ENCODE peak calls at places on chromosomes 7 and 10, in eight cellular contexts. Q is A549, C is HCT116, T is SK-N-SH, Y is H1, J is GM12878, H is K562, E is HepG2. F is an unnamed sample.

GRCh38 chr7:117132385-117133120 is 179.3 kb downstream of the ST7 start:
- DNase-seq in Q (peak), C (peak), T (no peak), Y (no peak), J (no peak), H (no peak), E (no peak), F (peak)

GRCh38 chr7:20114463-20114862 is 102.7 kb downstream of the MACC1 start:
- DNase-seq in Q (peak), C (no peak), T (no peak), Y (no peak), J (peak), H (peak), E (no peak), F (no peak)

GRCh38 chr7:79507161-79507560 is 53.7 kb upstream of the MAGI2 start:
- DNase-seq in Q (peak), C (no peak), T (no peak), Y (no peak), J (no peak), H (no peak), E (peak), F (no peak)

GRCh38 chr10:1526427-1527055 is 210.8 kb downstream of the ADARB2 start:
- DNase-seq in Q (no peak), C (no peak), T (no peak), Y (no peak), J (no peak), H (peak), E (no peak), F (no peak)

GRCh38 chr10:24962998-24963397 is 10.6 kb upstream of the PRTFDC1 start:
- DNase-seq in Q (peak), C (peak), T (no peak), Y (no peak), J (no peak), H (peak), E (peak), F (no peak)

GRCh38 chr10:124721295-124722052 is 22.7 kb downstream of the FAM53B start:
- DNase-seq in Q (no peak), C (no peak), T (no peak), Y (no peak), J (no peak), H (no peak), E (no peak), F (peak)

GRCh38 chr10:1432161-1432560 is 305.2 kb downstream of the ADARB2 start:
- DNase-seq in Q (no peak), C (no peak), T (no peak), Y (no peak), J (no peak), H (no peak), E (peak), F (no peak)

GRCh38 chr7:108406474-108406873 is 49.8 kb downstream of the NRCAM start:
- DNase-seq in Q (no peak), C (no peak), T (no peak), Y (no peak), J (no peak), H (no peak), E (no peak), F (no peak)

GRCh38 chr7:33251261-33251660 is 121.9 kb downstream of the BBS9 start:
- DNase-seq in Q (peak), C (no peak), T (no peak), Y (no peak), J (no peak), H (no peak), E (no peak), F (no peak)

GRCh38 chr7:157384301-157384700 is 47.5 kb downstream of the DNAJB6 start:
- DNase-seq in Q (peak), C (no peak), T (no peak), Y (no peak), J (no peak), H (no peak), E (no peak), F (no peak)

GRCh38 chr7:148722340-148723165 is 23.9 kb downstream of the CUL1 start:
- DNase-seq in Q (no peak), C (no peak), T (no peak), Y (no peak), J (no peak), H (no peak), E (peak), F (peak)

GRCh38 chr7:74063223-74063641 is 20.4 kb upstream of the LIMK1 start:
- DNase-seq in Q (no peak), C (no peak), T (peak), Y (no peak), J (no peak), H (no peak), E (no peak), F (no peak)

GRCh38 chr7:55502209-55502608 is 70.1 kb downstream of the VOPP1 start:
- DNase-seq in Q (no peak), C (no peak), T (no peak), Y (no peak), J (no peak), H (no peak), E (no peak), F (no peak)

DNA sequence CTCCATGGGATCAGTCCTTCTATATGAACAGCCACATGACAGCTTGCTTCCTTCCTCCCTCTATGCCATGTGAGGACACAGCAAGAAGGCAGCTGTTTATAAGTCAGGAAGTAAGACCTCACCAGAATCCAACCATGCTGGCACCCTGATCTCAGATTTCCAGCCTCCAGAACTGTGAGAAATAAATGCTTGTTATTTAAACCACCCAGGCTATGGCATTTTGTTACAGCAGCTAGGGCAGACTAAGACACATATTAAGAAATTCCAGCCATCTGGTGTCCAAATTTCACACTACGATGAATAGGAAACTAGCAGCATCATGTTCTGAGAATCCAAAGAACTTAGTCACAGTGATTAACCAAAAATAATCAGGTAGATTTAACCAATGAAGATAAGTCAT is 140.1 kb downstream of the ZFAND4 start:
- DNase-seq in Q (no peak), C (no peak), T (no peak), Y (no peak), J (no peak), H (no peak), E (no peak), F (peak)
- H3K4me3 ChIP-seq in Q (no peak), C (no peak), T (no peak), Y (no peak), J (no peak), H (no peak), E (no peak), F (no peak)

GRCh38 chr7:105309235-105310156 is 79.2 kb downstream of the SRPK2 start:
- DNase-seq in Q (no peak), C (no peak), T (no peak), Y (no peak), J (no peak), H (peak), E (no peak), F (no peak)
- H3K27ac ChIP-seq in Q (no peak), C (no peak), T (no peak), Y (no peak), J (no peak), H (no peak), E (no peak), F (no peak)

DNA sequence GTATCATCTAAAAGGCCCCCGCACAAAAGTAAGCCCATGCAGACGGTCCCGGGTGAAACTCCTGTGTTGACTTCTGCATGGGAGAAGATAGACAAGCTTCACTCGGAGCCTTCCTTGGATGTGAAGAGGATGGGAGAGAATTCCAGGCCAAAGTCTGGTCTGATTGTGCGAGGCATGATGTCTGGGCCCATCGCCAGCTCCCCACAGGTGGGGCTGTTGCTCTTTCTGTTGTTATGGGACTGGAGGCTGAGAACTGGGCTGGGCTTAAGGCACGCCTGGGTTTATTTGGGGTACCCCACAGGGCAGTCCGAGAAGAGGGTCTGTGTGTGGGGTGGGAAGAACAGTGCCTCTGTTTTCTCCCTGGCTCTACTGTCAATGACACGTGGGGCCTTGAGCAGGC is 14.6 kb downstream of the MINDY4 start:
- DNase-seq in Q (no peak), C (no peak), T (no peak), Y (no peak), J (no peak), H (no peak), E (no peak), F (no peak)
- TF ChIP-seq MAX in Q (no peak), C (no peak), T (no peak), Y (no peak), J (no peak), H (no peak), E (no peak), F (no peak)

DNA sequence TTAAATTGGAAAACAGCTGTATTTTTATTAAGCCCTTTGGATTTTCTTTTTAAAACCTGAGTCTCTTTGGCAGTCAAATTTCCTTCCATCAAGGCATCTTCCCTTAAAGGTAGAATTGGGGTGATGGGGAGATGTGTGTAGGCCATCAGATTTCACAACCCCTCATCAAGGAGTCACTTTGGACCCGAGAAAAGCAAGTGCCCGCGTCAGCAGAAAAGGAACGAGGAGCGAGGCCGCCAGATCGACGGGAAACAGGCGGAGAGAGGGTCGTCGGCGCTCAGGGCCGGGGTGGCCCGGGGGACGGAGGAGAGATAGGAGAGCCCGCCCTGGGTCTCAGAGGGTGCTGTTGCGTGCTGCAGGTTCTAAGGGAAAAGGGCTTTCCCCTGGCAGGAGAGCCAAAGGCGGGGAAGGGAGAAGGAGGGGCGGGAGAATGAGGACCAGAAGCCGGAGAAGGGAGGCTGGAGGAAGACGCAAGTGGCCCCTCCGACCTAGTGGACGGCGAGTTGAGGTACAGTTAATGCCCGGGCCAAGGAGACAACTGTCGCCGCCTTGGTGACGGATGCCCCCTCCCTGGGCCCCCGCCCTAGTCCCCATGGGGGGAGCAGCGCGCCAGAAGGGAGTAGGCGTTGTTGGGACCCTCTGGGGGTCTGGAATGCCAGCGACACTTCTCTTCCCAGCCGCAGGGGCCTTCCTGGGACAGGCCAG is 11.5 kb upstream of the GATA3 start:
- DNase-seq in Q (no peak), C (no peak), T (peak), Y (peak), J (no peak), H (no peak), E (no peak), F (peak)
- H3K4me3 ChIP-seq in Q (no peak), C (no peak), T (no peak), Y (no peak), J (no peak), H (no peak), E (no peak), F (no peak)

DNA sequence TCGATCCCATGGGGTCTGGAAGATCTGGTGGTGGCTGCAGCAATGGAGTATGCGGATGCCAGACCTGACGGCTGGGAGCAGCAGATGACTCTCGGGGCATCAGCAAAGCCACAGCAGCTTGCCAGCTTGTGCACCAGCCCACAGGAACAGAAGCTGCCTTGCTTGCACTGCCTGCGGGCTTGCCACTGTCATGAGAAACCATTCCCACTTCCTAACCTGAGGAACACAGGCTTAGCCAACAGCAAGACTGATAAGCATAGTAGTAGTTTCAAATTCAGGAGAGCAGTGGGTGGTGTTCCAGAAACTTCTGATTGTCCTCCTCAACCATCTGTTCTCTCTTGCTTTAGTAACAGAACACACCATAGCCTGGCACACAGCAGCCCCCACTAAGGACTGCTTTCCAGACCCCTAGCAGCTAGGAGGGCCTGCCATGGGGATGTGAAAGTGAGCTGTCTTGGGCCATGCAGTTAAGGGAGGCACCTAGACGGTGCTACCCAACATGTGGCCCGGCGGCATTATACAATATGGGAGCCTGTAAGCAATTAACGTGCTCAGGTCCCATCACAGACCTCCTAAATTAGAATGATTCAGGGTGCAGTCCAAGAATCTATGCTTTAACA is 7.3 kb downstream of the ANXA11 start:
- DNase-seq in Q (no peak), C (no peak), T (no peak), Y (no peak), J (no peak), H (no peak), E (no peak), F (no peak)
- H3K27ac ChIP-seq in Q (no peak), C (peak), T (no peak), Y (no peak), J (no peak), H (no peak), E (no peak), F (no peak)

DNA sequence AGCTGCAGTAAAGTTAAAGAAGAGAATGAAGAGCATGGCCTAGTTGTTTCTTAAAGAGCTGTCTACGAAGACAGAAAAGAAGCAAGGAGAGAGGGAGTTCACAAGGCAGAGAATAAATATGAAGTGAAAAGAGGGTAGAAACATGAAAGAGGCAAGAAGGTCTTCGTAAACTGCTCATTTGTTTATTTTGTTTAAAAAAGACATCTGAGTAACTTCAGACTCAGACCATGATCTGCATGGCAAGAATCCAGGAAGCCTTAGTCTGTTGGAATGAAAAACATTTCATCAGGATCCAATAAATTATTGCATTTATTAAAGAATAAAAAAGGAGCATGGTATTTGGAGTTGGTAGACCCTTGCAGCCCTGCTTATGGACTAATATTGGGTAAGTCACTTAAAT is 151.1 kb downstream of the SEM1 start:
- DNase-seq in Q (no peak), C (no peak), T (no peak), Y (no peak), J (no peak), H (no peak), E (no peak), F (no peak)
- TF ChIP-seq MAX in Q (no peak), C (no peak), T (no peak), Y (no peak), J (no peak), H (no peak), E (no peak), F (no peak)

GRCh38 chr10:132469197-132469942 is 68.2 kb upstream of the INPP5A start:
- DNase-seq in Q (no peak), C (no peak), T (no peak), Y (no peak), J (no peak), H (no peak), E (no peak), F (peak)
- H3K4me3 ChIP-seq in Q (no peak), C (no peak), T (no peak), Y (no peak), J (no peak), H (no peak), E (no peak), F (no peak)